ENCODE peak calls at places on chromosomes 4 and X, in six cellular contexts. D is lower lobe of right lung, P is fibroblast of lung, H is IMR-90, T is A549, V is GM23338. I is an unnamed sample.

GRCh38 chr4:179582164-179582563 is 2139.9 kb upstream of the AGA start:
- DNase-seq in D (no peak), H (no peak), T (no peak), V (no peak), P (no peak), I (no peak)

GRCh38 chrX:68835104-68835442 is 6.3 kb downstream of the EFNB1 start:
- DNase-seq in V (no peak), D (no peak), T (no peak), P (no peak), H (no peak), I (no peak)

GRCh38 chr4:83082777-83083176 is 31.8 kb downstream of the PLAC8 start:
- DNase-seq in P (no peak), V (no peak), H (no peak), T (no peak), D (no peak), I (peak)

GRCh38 chrX:116657071-116657470 is 194.3 kb upstream of the CT83 start:
- DNase-seq in P (no peak), D (no peak), H (no peak), V (no peak), T (no peak), I (no peak)

GRCh38 chrX:13401724-13402123 is 81.9 kb upstream of the ATXN3L start:
- DNase-seq in H (no peak), P (no peak), D (no peak), T (no peak), V (no peak), I (no peak)

GRCh38 chr4:107922486-107923473 is 8.6 kb upstream of the CYP2U1 start:
- DNase-seq in T (no peak), H (no peak), D (no peak), P (no peak), V (no peak), I (no peak)

GRCh38 chr4:176800891-176801534 is 8.3 kb upstream of the VEGFC start:
- DNase-seq in H (peak), P (peak), T (no peak), D (no peak), V (no peak), I (no peak)

GRCh38 chrX:12210196-12210815 is 72.0 kb downstream of the FRMPD4 start:
- DNase-seq in T (peak), H (peak), P (peak), V (no peak), D (no peak), I (peak)

GRCh38 chr4:169851750-169852149 is 94.0 kb upstream of the HPF1 start:
- DNase-seq in H (no peak), T (no peak), V (no peak), P (no peak), D (no peak), I (no peak)

GRCh38 chrX:107724653-107725052 is 50.9 kb downstream of the TSC22D3 start:
- DNase-seq in P (no peak), D (no peak), V (no peak), H (no peak), T (no peak), I (no peak)

GRCh38 chr4:153542835-153543234 is 76.7 kb downstream of the TMEM131L start:
- DNase-seq in D (no peak), T (no peak), H (no peak), P (no peak), V (peak), I (no peak)

GRCh38 chrX:69216446-69216845 is 51.2 kb upstream of the PJA1 start:
- DNase-seq in V (no peak), H (no peak), T (no peak), D (no peak), P (no peak), I (no peak)

GRCh38 chrX:21870494-21870893 is 14.7 kb downstream of the YY2 start:
- DNase-seq in T (no peak), D (no peak), P (peak), H (no peak), V (no peak), I (no peak)

GRCh38 chrX:95875661-95876060 is 809.0 kb upstream of the DIAPH2 start:
- DNase-seq in T (no peak), V (no peak), P (no peak), H (no peak), D (no peak), I (no peak)

GRCh38 chrX:63764946-63765345 is 20.1 kb downstream of the ARHGEF9 start:
- DNase-seq in D (no peak), P (peak), V (no peak), H (peak), T (no peak), I (peak)

GRCh38 chr4:30744957-30745640 is 24.9 kb downstream of the PCDH7 start:
- DNase-seq in T (no peak), D (no peak), V (no peak), H (no peak), P (no peak), I (peak)

GRCh38 chr4:21901831-21902230 is 46.7 kb downstream of the KCNIP4 start:
- DNase-seq in V (no peak), D (no peak), P (peak), T (no peak), H (peak), I (peak)

GRCh38 chr4:150960818-150961217 is 54.3 kb downstream of the LRBA start:
- DNase-seq in V (peak), H (no peak), T (peak), D (no peak), P (peak), I (no peak)

GRCh38 chr4:76748649-76749048 is 149.3 kb downstream of the SOWAHB start:
- DNase-seq in P (peak), V (peak), D (no peak), H (peak), T (peak), I (no peak)

GRCh38 chr4:112633477-112634235 is 3.1 kb downstream of the ZGRF1 start:
- DNase-seq in V (peak), T (peak), D (no peak), P (peak), H (peak), I (peak)

GRCh38 chrX:54482839-54483593 is 13.0 kb downstream of the FGD1 start:
- DNase-seq in P (no peak), H (no peak), V (peak), T (no peak), D (no peak), I (no peak)
- H3K27ac ChIP-seq in P (peak), H (peak), V (peak), T (no peak), D (peak), I (peak)

GRCh38 chr4:148680884-148681283 is 238.7 kb upstream of the NR3C2 start:
- DNase-seq in H (no peak), V (no peak), P (no peak), T (no peak), D (no peak), I (no peak)
- TF ChIP-seq CTCF in H (no peak), V (no peak), P (no peak), T (no peak), D (no peak), I (no peak)

GRCh38 chr4:146590801-146591200 is 47.9 kb upstream of the POU4F2 start:
- DNase-seq in T (no peak), P (no peak), H (no peak), D (no peak), V (no peak), I (no peak)
- H3K4me3 ChIP-seq in T (no peak), P (no peak), H (no peak), D (no peak), V (no peak), I (no peak)

DNA sequence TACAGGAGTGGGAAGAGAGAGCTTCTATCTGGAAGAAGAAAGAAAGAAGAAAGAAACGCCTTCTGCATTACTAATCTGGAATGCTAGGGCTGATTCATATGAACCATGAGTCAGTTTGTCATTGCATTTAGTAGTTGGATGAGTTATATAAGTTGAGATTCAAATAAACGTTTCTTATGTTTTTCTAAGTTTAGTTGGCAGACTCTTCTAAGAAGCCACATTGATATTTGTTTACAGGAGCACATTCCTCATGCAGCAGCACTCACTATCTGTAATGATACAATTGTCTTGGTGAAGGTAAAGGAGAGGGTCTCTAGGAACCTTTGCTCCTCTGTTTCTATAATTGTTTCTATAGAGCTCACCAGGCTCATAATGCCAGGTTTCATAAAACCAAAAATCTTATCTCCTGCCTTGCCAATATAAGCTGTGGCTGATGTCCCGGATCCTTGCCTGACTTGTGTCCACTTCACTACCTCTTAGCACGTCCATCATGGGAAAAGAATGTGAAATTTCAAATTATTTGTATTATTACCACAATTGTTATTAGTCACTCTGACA is 39.5 kb downstream of the HOPX start:
- DNase-seq in T (peak), D (no peak), V (no peak), H (peak), P (peak), I (peak)
- H3K27ac ChIP-seq in T (peak), D (no peak), V (no peak), H (peak), P (peak), I (peak)

GRCh38 chr4:8021796-8022195 is 82.1 kb upstream of the AFAP1 start:
- DNase-seq in P (no peak), H (no peak), D (no peak), V (no peak), T (peak), I (no peak)
- TF ChIP-seq CTCF in P (peak), H (peak), D (no peak), V (no peak), T (peak), I (no peak)

GRCh38 chrX:129781134-129782014 is 1.6 kb downstream of the SASH3 start:
- DNase-seq in V (no peak), T (no peak), H (no peak), P (no peak), D (peak), I (no peak)
- H3K4me3 ChIP-seq in V (no peak), T (no peak), H (no peak), P (no peak), D (peak), I (no peak)

DNA sequence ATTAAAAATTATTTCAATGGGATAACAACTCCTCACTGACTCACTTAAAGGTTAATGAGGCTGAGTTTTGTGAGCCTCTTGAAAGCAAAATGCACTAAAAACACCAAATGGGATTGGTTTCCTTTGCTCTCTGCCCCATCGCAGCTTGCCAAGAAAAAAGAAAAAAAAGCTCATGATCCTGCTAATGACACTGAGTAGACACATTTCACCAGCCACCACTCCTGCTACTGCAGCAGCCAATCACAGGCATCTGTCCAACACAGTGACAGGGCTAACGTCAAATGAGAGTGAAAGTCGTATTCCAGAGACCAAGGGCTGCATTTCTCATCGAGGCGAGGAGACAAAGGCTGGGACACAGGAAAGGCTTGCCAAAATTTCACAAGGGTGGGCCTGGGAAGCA is 5.2 kb downstream of the APBB2 start:
- DNase-seq in H (no peak), D (no peak), T (no peak), P (no peak), V (no peak), I (peak)
- H3K27ac ChIP-seq in H (no peak), D (no peak), T (no peak), P (no peak), V (no peak), I (peak)